ENCODE peak calls at places on chromosomes 6 and 20, in eight cellular contexts. Z is astrocyte of the spinal cord, V is kidney epithelial cell, D is GM12864, M is PC-9, J is SK-N-SH, F is lower lobe of right lung, H is AG04449. E is an unnamed sample.

GRCh38 chr6:42226251-42227143 is 8.8 kb upstream of the MRPS10 start:
- DNase-seq in Z (peak), V (peak), D (no peak), M (peak), J (no peak), F (no peak), H (no peak), E (no peak)

GRCh38 chr6:42503894-42504293 is 52.2 kb upstream of the TRERF1 start:
- DNase-seq in Z (no peak), V (no peak), D (peak), M (no peak), J (no peak), F (no peak), H (no peak), E (no peak)

GRCh38 chr6:2245954-2246863 is 804 bp upstream of the GMDS start:
- DNase-seq in Z (peak), V (peak), D (peak), M (peak), J (peak), F (peak), H (no peak), E (no peak)

GRCh38 chr6:161162722-161163121 is 111.1 kb downstream of the AGPAT4 start:
- DNase-seq in Z (no peak), V (no peak), D (no peak), M (no peak), J (no peak), F (no peak), H (no peak), E (no peak)

GRCh38 chr20:59787186-59787890 is 146.1 kb downstream of the SYCP2 start:
- DNase-seq in Z (no peak), V (no peak), D (no peak), M (no peak), J (no peak), F (no peak), H (no peak), E (no peak)

GRCh38 chr6:106972500-106972899 is 2.0 kb downstream of the CD24 start:
- DNase-seq in Z (peak), V (no peak), D (no peak), M (no peak), J (peak), F (no peak), H (no peak), E (no peak)

GRCh38 chr6:3269412-3269975 is 10.7 kb downstream of the PSMG4 start:
- DNase-seq in Z (no peak), V (no peak), D (no peak), M (no peak), J (no peak), F (no peak), H (no peak), E (no peak)

GRCh38 chr20:47870475-47870874 is 85.2 kb upstream of the SULF2 start:
- DNase-seq in Z (no peak), V (no peak), D (no peak), M (no peak), J (no peak), F (no peak), H (no peak), E (no peak)

GRCh38 chr6:149440735-149441662 is 40.9 kb downstream of the SUMO4 start:
- DNase-seq in Z (peak), V (no peak), D (no peak), M (no peak), J (no peak), F (no peak), H (no peak), E (no peak)

GRCh38 chr20:62782893-62783278 is 13.4 kb upstream of the MRGBP start:
- DNase-seq in Z (no peak), V (no peak), D (no peak), M (no peak), J (no peak), F (no peak), H (no peak), E (no peak)

GRCh38 chr6:75081047-75081446 is 124.8 kb downstream of the COL12A1 start:
- DNase-seq in Z (no peak), V (no peak), D (no peak), M (no peak), J (no peak), F (no peak), H (no peak), E (no peak)

DNA sequence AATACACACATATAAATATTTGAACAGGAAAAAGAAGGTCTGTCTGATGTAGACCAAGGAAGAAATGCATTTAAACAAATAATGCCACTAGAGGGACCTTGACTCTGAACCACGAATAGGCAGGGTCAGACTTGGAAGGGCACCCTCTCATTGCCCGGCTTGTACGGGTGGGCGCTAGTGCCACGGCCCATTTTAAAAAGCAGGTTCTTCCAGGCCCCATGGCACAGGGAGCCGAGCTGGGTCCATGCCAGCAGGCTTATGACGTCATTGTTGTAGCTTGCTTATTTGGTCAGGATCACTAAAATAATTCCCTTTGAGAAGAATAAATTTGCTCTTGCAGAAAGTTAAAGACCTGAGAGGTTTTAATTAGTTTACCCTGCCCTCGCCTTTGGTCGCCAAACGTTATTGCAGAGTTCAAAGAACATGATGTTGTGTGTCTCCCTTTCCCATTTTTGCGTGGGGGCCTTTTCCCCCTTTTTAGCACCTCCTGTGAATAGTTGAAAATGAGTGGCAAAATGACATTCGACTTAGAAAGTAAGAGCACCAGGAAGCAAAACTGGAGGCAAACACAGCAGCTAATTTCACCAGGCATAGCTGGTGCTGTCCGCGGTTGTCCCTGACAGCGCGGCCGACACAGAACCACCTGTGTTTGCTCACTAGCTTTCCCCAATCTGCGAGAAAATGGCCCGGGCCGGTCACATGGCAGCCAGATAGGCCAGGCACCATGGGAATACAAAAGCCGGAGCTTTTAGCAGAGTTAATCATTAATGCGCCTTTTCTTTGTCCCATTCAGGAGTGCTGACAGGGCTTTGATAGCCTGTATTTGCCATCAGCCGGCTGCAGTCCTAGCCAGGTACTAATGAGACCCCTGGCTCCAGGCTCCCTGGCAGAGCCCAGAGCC is 93.8 kb downstream of the FOXA2 start:
- DNase-seq in Z (no peak), V (peak), D (no peak), M (no peak), J (no peak), F (peak), H (no peak), E (no peak)
- TF ChIP-seq CTCF in Z (no peak), V (peak), D (no peak), M (no peak), J (no peak), F (no peak), H (no peak), E (no peak)

DNA sequence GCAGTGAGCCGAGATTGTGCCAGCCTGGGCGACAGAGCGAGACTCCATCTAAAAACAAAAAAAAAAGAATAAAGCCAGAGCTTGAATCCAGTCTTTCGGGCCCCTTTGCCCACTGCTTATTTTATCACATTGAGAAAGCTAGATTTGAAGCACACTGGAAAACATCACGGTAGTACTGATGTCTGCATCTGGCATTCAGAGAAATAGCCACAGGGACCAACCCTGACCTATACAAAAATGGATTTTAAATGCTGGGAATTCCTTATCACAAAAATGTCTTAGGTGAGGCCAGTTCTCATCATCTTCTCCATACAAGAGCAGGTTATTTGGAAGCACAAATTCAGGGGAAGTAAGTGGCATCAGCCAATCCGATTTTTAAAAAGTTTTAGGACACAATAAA is 49.5 kb downstream of the SLC35D3 start:
- DNase-seq in Z (no peak), V (no peak), D (no peak), M (no peak), J (no peak), F (no peak), H (no peak), E (no peak)
- H3K4me3 ChIP-seq in Z (no peak), V (no peak), D (no peak), M (no peak), J (no peak), F (no peak), H (no peak), E (no peak)

GRCh38 chr6:155290491-155290890 is 23.8 kb downstream of the TFB1M start:
- DNase-seq in Z (no peak), V (no peak), D (no peak), M (no peak), J (no peak), F (no peak), H (no peak), E (no peak)

GRCh38 chr6:155291291-155291690 is 23.0 kb downstream of the TFB1M start:
- DNase-seq in Z (peak), V (no peak), D (no peak), M (no peak), J (no peak), F (no peak), H (no peak), E (no peak)

GRCh38 chr6:155292711-155293110 is 21.6 kb downstream of the TFB1M start:
- DNase-seq in Z (no peak), V (no peak), D (no peak), M (no peak), J (no peak), F (no peak), H (no peak), E (no peak)

GRCh38 chr6:155284775-155285174 is 21.0 kb downstream of the CLDN20 start:
- DNase-seq in Z (no peak), V (no peak), D (no peak), M (no peak), J (no peak), F (no peak), H (no peak), E (no peak)

DNA sequence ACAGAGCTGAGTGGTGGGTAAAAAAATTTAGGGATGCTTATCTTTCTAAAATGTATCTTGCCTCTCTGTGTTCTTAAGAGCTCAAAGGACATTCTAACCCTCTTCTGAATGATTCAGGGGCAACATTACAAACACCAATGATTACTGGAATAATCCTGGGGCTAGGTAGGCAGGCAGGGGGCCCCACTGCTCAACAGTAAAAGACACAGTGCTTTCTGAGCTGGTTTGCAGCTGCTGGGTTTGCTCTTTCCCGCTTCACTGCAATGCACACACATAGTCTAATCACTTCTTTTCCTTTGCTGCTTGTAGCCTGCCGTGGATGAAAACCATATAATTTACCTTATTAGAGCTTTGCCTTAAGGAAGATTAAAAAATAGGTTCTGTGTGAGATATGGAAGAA is 23.9 kb downstream of the CLDN20 start:
- DNase-seq in Z (no peak), V (no peak), D (no peak), M (no peak), J (peak), F (no peak), H (no peak), E (no peak)
- TF ChIP-seq CTCF in Z (no peak), V (no peak), D (no peak), M (no peak), J (no peak), F (no peak), H (no peak), E (no peak)

GRCh38 chr6:125612400-125612846 is 137.0 kb upstream of the HEY2 start:
- DNase-seq in Z (peak), V (no peak), D (no peak), M (no peak), J (no peak), F (no peak), H (no peak), E (no peak)
- H3K4me3 ChIP-seq in Z (no peak), V (no peak), D (no peak), M (no peak), J (no peak), F (peak), H (no peak), E (no peak)

GRCh38 chr6:105835373-105835772 is 250.8 kb upstream of the PRDM1 start:
- DNase-seq in Z (peak), V (no peak), D (no peak), M (no peak), J (no peak), F (no peak), H (no peak), E (no peak)
- TF ChIP-seq CTCF in Z (peak), V (peak), D (peak), M (peak), J (peak), F (peak), H (peak), E (peak)

GRCh38 chr20:3172126-3172932 is 1.0 kb downstream of the LZTS3 start:
- DNase-seq in Z (no peak), V (no peak), D (no peak), M (no peak), J (no peak), F (no peak), H (no peak), E (no peak)
- H3K4me3 ChIP-seq in Z (peak), V (peak), D (no peak), M (peak), J (peak), F (peak), H (peak), E (peak)

DNA sequence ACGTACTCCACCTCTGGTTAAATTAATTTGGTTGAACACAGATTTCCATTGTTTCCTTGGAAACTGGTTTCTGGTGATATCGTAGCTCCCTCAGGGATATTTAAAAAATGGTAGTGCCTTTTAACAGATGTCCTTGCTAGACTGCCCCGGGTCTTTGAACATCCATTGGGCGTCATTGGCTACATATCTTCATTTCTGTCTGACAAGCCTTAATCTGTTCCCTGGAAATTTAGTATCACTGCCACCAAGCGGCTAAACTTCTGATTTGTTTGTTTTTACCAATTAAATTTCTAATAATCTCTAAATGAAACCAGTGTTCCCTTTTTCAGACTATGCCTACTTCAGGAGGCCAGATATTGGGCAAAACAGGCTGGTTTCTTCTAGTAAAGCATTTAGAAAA is 249.3 kb downstream of the ZFAND3 start:
- DNase-seq in Z (no peak), V (no peak), D (no peak), M (no peak), J (peak), F (no peak), H (no peak), E (no peak)
- TF ChIP-seq CTCF in Z (no peak), V (no peak), D (no peak), M (no peak), J (peak), F (no peak), H (no peak), E (no peak)

GRCh38 chr6:30882764-30883475 is 1.4 kb upstream of the DDR1 start:
- DNase-seq in Z (no peak), V (no peak), D (peak), M (peak), J (peak), F (peak), H (no peak), E (no peak)

GRCh38 chr6:30883743-30884520 is at the start of gene DDR1:
- DNase-seq in Z (peak), V (no peak), D (no peak), M (peak), J (peak), F (peak), H (no peak), E (no peak)

GRCh38 chr6:30884521-30885480 is 482 bp downstream of the DDR1 start:
- DNase-seq in Z (peak), V (no peak), D (no peak), M (peak), J (peak), F (no peak), H (no peak), E (no peak)

GRCh38 chr6:30881987-30882763 is 2.1 kb upstream of the DDR1 start:
- DNase-seq in Z (peak), V (no peak), D (no peak), M (no peak), J (peak), F (no peak), H (no peak), E (no peak)

GRCh38 chr6:30883476-30883742 is 910 bp upstream of the DDR1 start:
- DNase-seq in Z (no peak), V (no peak), D (no peak), M (no peak), J (no peak), F (no peak), H (no peak), E (no peak)
- H3K4me3 ChIP-seq in Z (no peak), V (peak), D (peak), M (peak), J (peak), F (peak), H (peak), E (no peak)

GRCh38 chr6:301526-301925 is 9.2 kb downstream of the DUSP22 start:
- DNase-seq in Z (no peak), V (no peak), D (no peak), M (no peak), J (no peak), F (no peak), H (no peak), E (no peak)

GRCh38 chr6:300494-301198 is 8.4 kb downstream of the DUSP22 start:
- DNase-seq in Z (no peak), V (no peak), D (no peak), M (no peak), J (no peak), F (no peak), H (no peak), E (no peak)

GRCh38 chr6:302760-303159 is 10.5 kb downstream of the DUSP22 start:
- DNase-seq in Z (no peak), V (no peak), D (no peak), M (no peak), J (no peak), F (no peak), H (no peak), E (no peak)

GRCh38 chr6:303263-303662 is 11.0 kb downstream of the DUSP22 start:
- DNase-seq in Z (no peak), V (no peak), D (no peak), M (no peak), J (no peak), F (no peak), H (no peak), E (no peak)

DNA sequence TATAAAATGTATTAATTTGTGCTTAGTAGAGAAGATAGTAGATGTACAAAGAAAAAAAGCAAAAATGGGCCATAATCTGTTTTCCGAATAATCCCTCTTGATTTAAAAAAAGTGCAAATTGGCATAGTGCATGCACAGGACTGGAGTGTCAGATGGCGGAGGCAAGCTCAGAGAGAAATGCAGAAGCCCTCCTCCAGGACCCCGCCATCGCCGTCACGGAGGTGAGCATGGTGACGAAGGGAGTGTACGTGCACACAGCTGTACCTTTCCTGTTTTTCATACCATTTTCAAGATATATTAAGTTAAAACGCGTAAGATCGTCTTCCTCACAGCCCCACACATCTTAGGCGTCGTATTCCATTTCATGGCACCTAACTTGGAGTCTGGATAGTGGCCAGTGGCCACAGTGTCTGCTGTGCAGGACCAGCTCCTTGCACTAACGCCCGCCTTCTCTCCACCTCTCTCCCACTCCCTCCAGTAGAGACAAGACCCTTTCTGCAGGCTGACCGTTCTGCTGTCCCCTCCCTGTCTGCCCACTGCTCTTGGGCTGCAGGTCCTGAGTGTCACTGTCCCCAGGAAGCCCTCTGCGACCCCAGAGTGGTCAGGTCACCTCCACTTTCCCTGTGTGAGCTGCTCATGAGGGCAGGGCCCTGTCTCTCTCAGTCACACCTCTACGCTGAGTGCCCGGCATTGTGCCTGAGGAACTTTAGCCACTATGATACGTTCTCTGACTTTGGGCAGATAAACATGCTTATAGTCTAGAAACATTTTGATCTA is 9.8 kb downstream of the DUSP22 start:
- DNase-seq in Z (no peak), V (no peak), D (no peak), M (no peak), J (no peak), F (no peak), H (no peak), E (no peak)
- TF ChIP-seq CTCF in Z (no peak), V (no peak), D (no peak), M (no peak), J (no peak), F (no peak), H (no peak), E (no peak)

E was measured in HFF-Myc.